ENCODE peak calls at places on chromosomes 1 and 21, in four cellular contexts. W is GM23248, S is H9, D is colonic mucosa. B is an unnamed sample.

GRCh38 chr1:233360525-233361094 is 33.1 kb downstream of the MAP3K21 start:
- DNase-seq in W (no peak), S (no peak), D (no peak), B (no peak)

GRCh38 chr1:17122449-17123194 is 3.4 kb upstream of the PADI2 start:
- DNase-seq in W (peak), S (no peak), D (peak), B (no peak)

GRCh38 chr1:154170547-154171221 is 15.8 kb upstream of the NUP210L start:
- DNase-seq in W (peak), S (no peak), D (no peak), B (no peak)

GRCh38 chr1:44245066-44245465 is 31.8 kb downstream of the DMAP1 start:
- DNase-seq in W (no peak), S (no peak), D (no peak), B (no peak)

GRCh38 chr1:189874715-189875440 is 602.8 kb downstream of the BRINP3 start:
- DNase-seq in W (no peak), S (no peak), D (no peak), B (no peak)

GRCh38 chr1:240217398-240217797 is 125.7 kb downstream of the FMN2 start:
- DNase-seq in W (peak), S (no peak), D (no peak), B (no peak)

GRCh38 chr1:221810406-221810805 is 68.5 kb upstream of the DUSP10 start:
- DNase-seq in W (peak), S (no peak), D (no peak), B (peak)

GRCh38 chr1:209627349-209628196 is 24.7 kb downstream of the LAMB3 start:
- DNase-seq in W (peak), S (peak), D (peak), B (peak)

GRCh38 chr1:68057564-68057963 is 7.1 kb upstream of the DIRAS3 start:
- DNase-seq in W (no peak), S (peak), D (no peak), B (no peak)

GRCh38 chr1:75724472-75725022 is at the start of gene ACADM:
- DNase-seq in W (peak), S (peak), D (peak), B (peak)

GRCh38 chr1:94998128-94998527 is 71.2 kb upstream of the CNN3 start:
- DNase-seq in W (no peak), S (no peak), D (no peak), B (no peak)

GRCh38 chr1:89724369-89725015 is 91.6 kb downstream of the LRRC8C start:
- DNase-seq in W (peak), S (no peak), D (no peak), B (peak)

GRCh38 chr1:3910049-3910731 is 10.1 kb upstream of the C1orf174 start:
- DNase-seq in W (no peak), S (no peak), D (no peak), B (no peak)

GRCh38 chr1:56446531-56447098 is 132.7 kb downstream of the PLPP3 start:
- DNase-seq in W (no peak), S (no peak), D (peak), B (peak)

GRCh38 chr1:35049116-35049515 is 17.4 kb upstream of the ZMYM6 start:
- DNase-seq in W (peak), S (peak), D (no peak), B (no peak)

GRCh38 chr1:236284291-236284711 is 2.5 kb upstream of the ERO1B start:
- DNase-seq in W (no peak), S (no peak), D (no peak), B (no peak)

GRCh38 chr1:162710349-162710748 is 78.1 kb downstream of the DDR2 start:
- DNase-seq in W (peak), S (no peak), D (no peak), B (peak)

GRCh38 chr1:40981702-40982448 is 2.4 kb downstream of the CTPS1 start:
- DNase-seq in W (peak), S (no peak), D (no peak), B (no peak)
- H3K9ac ChIP-seq in W (no peak), S (no peak), D (no peak), B (peak)

DNA sequence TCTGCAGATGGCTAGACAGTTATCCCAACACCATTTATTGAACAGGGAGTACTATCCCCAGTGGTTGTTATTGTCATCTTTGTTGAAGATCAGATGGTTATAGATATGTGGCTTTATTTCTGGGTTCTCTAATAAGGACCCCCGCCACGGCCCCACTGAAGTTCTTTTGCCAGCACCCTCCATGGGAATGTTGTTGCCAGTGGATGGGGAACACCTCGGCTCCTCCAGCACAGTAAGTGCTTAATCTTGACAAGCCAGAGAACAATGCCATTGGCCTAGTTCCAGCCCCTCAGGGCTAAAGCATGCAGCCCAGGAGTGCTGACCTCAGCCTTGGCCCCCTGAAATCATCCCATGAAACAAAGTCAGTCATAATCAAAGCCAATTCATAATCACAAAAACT is 337.6 kb downstream of the AGBL4 start:
- DNase-seq in W (no peak), S (no peak), D (no peak), B (peak)
- H3K9ac ChIP-seq in W (no peak), S (no peak), D (no peak), B (no peak)

GRCh38 chr1:29208462-29208861 is 22.3 kb downstream of the MECR start:
- DNase-seq in W (no peak), S (no peak), D (no peak), B (no peak)
- H3K9ac ChIP-seq in W (no peak), S (no peak), D (no peak), B (no peak)

GRCh38 chr21:45286671-45287437 is 841 bp downstream of the POFUT2 start:
- DNase-seq in W (peak), S (peak), D (no peak), B (no peak)
- H3K9ac ChIP-seq in W (peak), S (peak), D (no peak), B (peak)

B was measured in PC-3.